ENCODE peak calls at places on chromosome 11, in seven cellular contexts. One of them, this sample, is unnamed.

GRCh38 chr11:57571631-57572030 is 4.2 kb upstream of the UBE2L6 start:
- DNase-seq in brain microvascular endothelial cell: no peak
- DNase-seq in right lobe of liver: no peak
- DNase-seq in HCT116: no peak
- DNase-seq in heart left ventricle: no peak
- DNase-seq in tibial nerve: no peak
- DNase-seq in fibroblast of lung: no peak
- DNase-seq in this sample: no peak

GRCh38 chr11:66856496-66857233 is at the start of gene LRFN4:
- DNase-seq in brain microvascular endothelial cell: no peak
- DNase-seq in right lobe of liver: no peak
- DNase-seq in HCT116: no peak
- DNase-seq in heart left ventricle: no peak
- DNase-seq in tibial nerve: no peak
- DNase-seq in fibroblast of lung: no peak
- DNase-seq in this sample: peak; percentile 97

GRCh38 chr11:134468081-134468668 is 56.1 kb upstream of the B3GAT1 start:
- DNase-seq in brain microvascular endothelial cell: no peak
- DNase-seq in right lobe of liver: peak; percentile 46
- DNase-seq in HCT116: no peak
- DNase-seq in heart left ventricle: no peak
- DNase-seq in tibial nerve: no peak
- DNase-seq in fibroblast of lung: no peak
- DNase-seq in this sample: no peak

GRCh38 chr11:129856036-129856435 is 39.3 kb downstream of the NFRKB start:
- DNase-seq in brain microvascular endothelial cell: no peak
- DNase-seq in right lobe of liver: no peak
- DNase-seq in HCT116: no peak
- DNase-seq in heart left ventricle: no peak
- DNase-seq in tibial nerve: no peak
- DNase-seq in fibroblast of lung: no peak
- DNase-seq in this sample: no peak

GRCh38 chr11:77202941-77203900 is 75.2 kb downstream of the MYO7A start:
- DNase-seq in brain microvascular endothelial cell: no peak
- DNase-seq in right lobe of liver: peak; percentile 37
- DNase-seq in HCT116: no peak
- DNase-seq in heart left ventricle: no peak
- DNase-seq in tibial nerve: no peak
- DNase-seq in fibroblast of lung: no peak
- DNase-seq in this sample: no peak

GRCh38 chr11:18065572-18065971 is 19.5 kb upstream of the TPH1 start:
- DNase-seq in brain microvascular endothelial cell: no peak
- DNase-seq in right lobe of liver: no peak
- DNase-seq in HCT116: no peak
- DNase-seq in heart left ventricle: no peak
- DNase-seq in tibial nerve: no peak
- DNase-seq in fibroblast of lung: no peak
- DNase-seq in this sample: no peak

GRCh38 chr11:27705873-27706820 is 5.9 kb upstream of the BDNF start:
- DNase-seq in brain microvascular endothelial cell: no peak
- DNase-seq in right lobe of liver: no peak
- DNase-seq in HCT116: no peak
- DNase-seq in heart left ventricle: no peak
- DNase-seq in tibial nerve: no peak
- DNase-seq in fibroblast of lung: peak; percentile 40
- DNase-seq in this sample: no peak

GRCh38 chr11:78044706-78045105 is 19.0 kb upstream of the THRSP start:
- DNase-seq in brain microvascular endothelial cell: no peak
- DNase-seq in right lobe of liver: no peak
- DNase-seq in HCT116: no peak
- DNase-seq in heart left ventricle: no peak
- DNase-seq in tibial nerve: no peak
- DNase-seq in fibroblast of lung: no peak
- DNase-seq in this sample: no peak

GRCh38 chr11:33177676-33178336 is 16.5 kb upstream of the CSTF3 start:
- DNase-seq in brain microvascular endothelial cell: no peak
- DNase-seq in right lobe of liver: no peak
- DNase-seq in HCT116: no peak
- DNase-seq in heart left ventricle: no peak
- DNase-seq in tibial nerve: no peak
- DNase-seq in fibroblast of lung: no peak
- DNase-seq in this sample: no peak

GRCh38 chr11:99522467-99523173 is 501.9 kb downstream of the CNTN5 start:
- DNase-seq in brain microvascular endothelial cell: no peak
- DNase-seq in right lobe of liver: no peak
- DNase-seq in HCT116: no peak
- DNase-seq in heart left ventricle: no peak
- DNase-seq in tibial nerve: no peak
- DNase-seq in fibroblast of lung: peak; percentile 56
- DNase-seq in this sample: no peak

GRCh38 chr11:5242933-5243844 is 6.5 kb downstream of the HBG1 start:
- DNase-seq in brain microvascular endothelial cell: peak; percentile 70
- DNase-seq in right lobe of liver: no peak
- DNase-seq in HCT116: no peak
- DNase-seq in heart left ventricle: no peak
- DNase-seq in tibial nerve: no peak
- DNase-seq in fibroblast of lung: no peak
- DNase-seq in this sample: no peak

GRCh38 chr11:2378527-2379210 is 1.6 kb downstream of the CD81 start:
- DNase-seq in brain microvascular endothelial cell: no peak
- DNase-seq in right lobe of liver: no peak
- DNase-seq in HCT116: no peak
- DNase-seq in heart left ventricle: peak; percentile 77
- DNase-seq in tibial nerve: peak; percentile 61
- DNase-seq in fibroblast of lung: peak; percentile 83
- DNase-seq in this sample: no peak

GRCh38 chr11:35953081-35953480 is 9.2 kb downstream of the LDLRAD3 start:
- DNase-seq in brain microvascular endothelial cell: no peak
- DNase-seq in right lobe of liver: no peak
- DNase-seq in HCT116: no peak
- DNase-seq in heart left ventricle: no peak
- DNase-seq in tibial nerve: no peak
- DNase-seq in fibroblast of lung: no peak
- DNase-seq in this sample: peak; percentile 6
- H3K27ac ChIP-seq in brain microvascular endothelial cell: no peak overlapping the region
- H3K27ac ChIP-seq in right lobe of liver: no peak overlapping the region
- H3K27ac ChIP-seq in HCT116: no peak overlapping the region
- H3K27ac ChIP-seq in heart left ventricle: no peak overlapping the region
- H3K27ac ChIP-seq in tibial nerve: peak overlapping the region; percentile 49
- H3K27ac ChIP-seq in fibroblast of lung: no peak overlapping the region
- H3K27ac ChIP-seq in this sample: peak overlapping the region; percentile 80

DNA sequence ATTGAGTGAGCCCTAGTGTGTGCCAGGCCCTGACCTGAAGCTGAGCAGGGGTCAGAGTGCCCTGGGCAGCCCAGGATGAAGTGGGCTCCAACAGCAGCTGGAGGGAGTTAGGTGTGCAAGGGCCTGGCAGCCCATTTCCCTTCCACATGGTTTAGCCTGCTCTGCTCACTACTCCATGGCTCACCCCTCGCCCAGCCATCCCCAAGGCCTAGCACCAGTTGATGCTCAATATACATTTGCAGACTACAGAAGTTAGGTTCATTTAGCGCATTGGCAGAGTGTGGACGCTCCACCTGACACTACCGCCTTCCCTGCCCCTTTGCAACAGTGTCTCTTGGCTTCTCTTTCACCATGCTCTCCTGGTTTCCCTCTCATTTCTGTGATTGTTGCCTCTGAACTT is 3.8 kb downstream of the ATG16L2 start:
- DNase-seq in brain microvascular endothelial cell: no peak
- DNase-seq in right lobe of liver: no peak
- DNase-seq in HCT116: no peak
- DNase-seq in heart left ventricle: no peak
- DNase-seq in tibial nerve: no peak
- DNase-seq in fibroblast of lung: no peak
- DNase-seq in this sample: no peak
- H3K27ac ChIP-seq in brain microvascular endothelial cell: no peak overlapping the region
- H3K27ac ChIP-seq in right lobe of liver: no peak overlapping the region
- H3K27ac ChIP-seq in HCT116: no peak overlapping the region
- H3K27ac ChIP-seq in heart left ventricle: no peak overlapping the region
- H3K27ac ChIP-seq in tibial nerve: no peak overlapping the region
- H3K27ac ChIP-seq in fibroblast of lung: no peak overlapping the region
- H3K27ac ChIP-seq in this sample: no peak overlapping the region

GRCh38 chr11:34986883-34987525 is 70.6 kb downstream of the PDHX start:
- DNase-seq in brain microvascular endothelial cell: no peak
- DNase-seq in right lobe of liver: no peak
- DNase-seq in HCT116: no peak
- DNase-seq in heart left ventricle: no peak
- DNase-seq in tibial nerve: no peak
- DNase-seq in fibroblast of lung: no peak
- DNase-seq in this sample: no peak

GRCh38 chr11:34987617-34988016 is 71.2 kb downstream of the PDHX start:
- DNase-seq in brain microvascular endothelial cell: no peak
- DNase-seq in right lobe of liver: no peak
- DNase-seq in HCT116: no peak
- DNase-seq in heart left ventricle: no peak
- DNase-seq in tibial nerve: no peak
- DNase-seq in fibroblast of lung: peak; percentile 60
- DNase-seq in this sample: no peak

GRCh38 chr11:34984514-34984913 is 68.1 kb downstream of the PDHX start:
- DNase-seq in brain microvascular endothelial cell: no peak
- DNase-seq in right lobe of liver: no peak
- DNase-seq in HCT116: no peak
- DNase-seq in heart left ventricle: no peak
- DNase-seq in tibial nerve: no peak
- DNase-seq in fibroblast of lung: no peak
- DNase-seq in this sample: no peak

DNA sequence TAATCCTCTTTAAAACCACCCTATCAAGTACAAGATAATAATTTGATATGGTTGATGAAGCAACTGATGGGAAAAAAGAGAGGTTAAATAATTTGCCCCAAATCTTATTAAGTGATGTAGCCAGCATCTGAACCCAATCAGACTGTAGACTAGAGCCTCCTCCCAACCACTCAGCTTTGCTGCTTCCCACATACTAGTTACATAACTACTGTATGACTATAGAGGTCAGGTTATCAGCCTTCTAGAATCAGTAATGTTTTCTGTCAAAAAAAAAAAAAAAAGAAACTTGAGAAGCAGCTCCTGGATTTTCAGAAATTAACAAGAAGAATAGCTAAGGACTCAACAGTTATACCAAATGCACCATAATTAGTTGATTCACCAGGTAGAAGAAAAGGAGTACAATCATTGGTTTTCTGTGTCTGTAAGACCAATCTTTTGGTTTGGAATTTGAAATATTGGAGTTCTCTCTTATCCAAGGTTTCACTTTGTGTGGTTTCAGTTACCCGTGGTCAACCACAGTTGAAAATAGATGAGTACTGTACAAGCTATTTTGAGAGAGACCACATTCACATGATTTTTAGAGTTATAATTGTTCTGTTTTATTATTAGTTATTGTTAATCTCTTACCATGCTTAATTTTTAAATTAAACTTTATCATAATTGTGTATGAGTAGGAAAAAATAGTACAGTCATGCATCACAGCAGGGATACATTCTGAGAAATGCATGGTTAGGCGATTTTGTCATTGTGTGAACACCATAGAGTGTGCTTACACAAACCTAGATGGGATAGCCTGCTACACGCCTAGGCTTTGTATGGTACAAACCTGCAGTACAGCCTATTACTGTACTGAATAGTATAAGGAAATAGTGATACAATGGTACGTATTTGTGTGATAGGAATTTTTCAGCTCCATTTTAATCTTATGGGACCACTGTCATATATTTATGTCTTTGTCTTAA is 72.2 kb downstream of the PDHX start:
- DNase-seq in brain microvascular endothelial cell: peak; percentile 73
- DNase-seq in right lobe of liver: no peak
- DNase-seq in HCT116: no peak
- DNase-seq in heart left ventricle: no peak
- DNase-seq in tibial nerve: no peak
- DNase-seq in fibroblast of lung: peak; percentile 41
- DNase-seq in this sample: no peak
- H3K27ac ChIP-seq in brain microvascular endothelial cell: peak overlapping the region; percentile 61
- H3K27ac ChIP-seq in right lobe of liver: no peak overlapping the region
- H3K27ac ChIP-seq in HCT116: no peak overlapping the region
- H3K27ac ChIP-seq in heart left ventricle: no peak overlapping the region
- H3K27ac ChIP-seq in tibial nerve: no peak overlapping the region
- H3K27ac ChIP-seq in fibroblast of lung: no peak overlapping the region
- H3K27ac ChIP-seq in this sample: no peak overlapping the region

GRCh38 chr11:30527566-30527965 is 58.6 kb downstream of the MPPED2 start:
- DNase-seq in brain microvascular endothelial cell: no peak
- DNase-seq in right lobe of liver: no peak
- DNase-seq in HCT116: no peak
- DNase-seq in heart left ventricle: no peak
- DNase-seq in tibial nerve: no peak
- DNase-seq in fibroblast of lung: no peak
- DNase-seq in this sample: no peak

GRCh38 chr11:30521297-30522071 is 64.7 kb downstream of the MPPED2 start:
- DNase-seq in brain microvascular endothelial cell: no peak
- DNase-seq in right lobe of liver: no peak
- DNase-seq in HCT116: no peak
- DNase-seq in heart left ventricle: no peak
- DNase-seq in tibial nerve: no peak
- DNase-seq in fibroblast of lung: no peak
- DNase-seq in this sample: no peak

GRCh38 chr11:30522825-30523224 is 63.3 kb downstream of the MPPED2 start:
- DNase-seq in brain microvascular endothelial cell: no peak
- DNase-seq in right lobe of liver: no peak
- DNase-seq in HCT116: no peak
- DNase-seq in heart left ventricle: no peak
- DNase-seq in tibial nerve: no peak
- DNase-seq in fibroblast of lung: no peak
- DNase-seq in this sample: no peak

DNA sequence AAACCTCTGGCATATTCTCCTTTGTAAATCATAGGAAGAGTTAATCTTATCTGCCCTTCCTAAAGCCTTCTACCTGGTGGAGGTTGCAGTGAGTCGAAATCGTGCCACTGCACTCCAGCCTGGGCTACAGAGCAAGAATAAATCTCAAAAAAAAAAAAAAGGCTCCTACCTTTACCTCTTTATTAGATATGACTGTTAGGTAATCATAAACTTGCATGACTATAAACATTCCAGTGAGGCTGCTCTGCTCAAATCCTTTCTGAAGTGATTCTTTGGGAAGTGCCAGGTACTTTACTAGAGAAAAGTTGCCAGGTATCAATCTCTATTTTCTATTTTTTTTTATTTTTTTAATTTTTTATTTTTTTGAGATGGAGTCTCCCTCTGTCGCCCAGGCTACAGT is 59.6 kb downstream of the MPPED2 start:
- DNase-seq in brain microvascular endothelial cell: no peak
- DNase-seq in right lobe of liver: no peak
- DNase-seq in HCT116: no peak
- DNase-seq in heart left ventricle: no peak
- DNase-seq in tibial nerve: no peak
- DNase-seq in fibroblast of lung: no peak
- DNase-seq in this sample: no peak
- H3K27ac ChIP-seq in brain microvascular endothelial cell: no peak overlapping the region
- H3K27ac ChIP-seq in right lobe of liver: no peak overlapping the region
- H3K27ac ChIP-seq in HCT116: no peak overlapping the region
- H3K27ac ChIP-seq in heart left ventricle: no peak overlapping the region
- H3K27ac ChIP-seq in tibial nerve: no peak overlapping the region
- H3K27ac ChIP-seq in fibroblast of lung: no peak overlapping the region
- H3K27ac ChIP-seq in this sample: no peak overlapping the region

This sample was measured in caudate nucleus.